ENCODE peak calls at places on chromosomes 4 and X, in ten cellular contexts. C is MCF 10A; V is iPS-NIHi11; K is osteocyte; Y is WERI-Rb-1; P is mammary epithelial cell; I is cerebellum; D is suprapubic skin; R is stimulated activated CD4-positive, alpha-beta T cell treated with anti-CD3 and anti-CD28 coated beads, TNF-alpha, amount 100 ng/mL, for 4 hours; L is A549. X is an unnamed sample.
A peak's percentile ranks its signal among the peaks of the same experiment; 100 is the strongest.

GRCh38 chr4:118351851-118352827 is 664 bp downstream of the PRSS12 start:
- DNase-seq in K (no peak), Y (peak; percentile 82), L (peak; percentile 10), C (peak; percentile 46), D (peak; percentile 80), P (peak; percentile 71), I (no peak), V (peak; percentile 55), R (no peak), X (peak; percentile 75)

GRCh38 chr4:15349426-15349825 is 78.4 kb upstream of the C1QTNF7 start:
- DNase-seq in R (no peak), Y (no peak), K (no peak), D (no peak), P (no peak), I (no peak), C (no peak), V (no peak), L (no peak), X (no peak)

GRCh38 chrX:53190363-53190960 is 34.5 kb downstream of the KDM5C start:
- DNase-seq in K (no peak), V (peak; percentile 39), R (no peak), I (no peak), P (no peak), C (peak; percentile 11), L (no peak), D (no peak), Y (peak; percentile 43), X (no peak)

GRCh38 chr4:45554423-45554822 is 569.4 kb downstream of the GABRG1 start:
- DNase-seq in Y (no peak), D (no peak), I (no peak), L (no peak), R (no peak), P (peak; percentile 11), C (peak; percentile 68), V (no peak), K (no peak), X (no peak)

GRCh38 chrX:87265518-87265917 is 252.1 kb upstream of the KLHL4 start:
- DNase-seq in V (no peak), I (no peak), P (peak; percentile 1), D (no peak), L (peak; percentile 0), C (no peak), Y (no peak), K (no peak), R (no peak), X (no peak)

GRCh38 chr4:145909331-145909730 is 29.3 kb downstream of the ZNF827 start:
- DNase-seq in Y (no peak), V (peak; percentile 81), L (peak; percentile 64), R (no peak), C (peak; percentile 25), I (peak; percentile 32), D (no peak), P (peak; percentile 39), K (no peak), X (peak; percentile 91)

GRCh38 chr4:7138223-7139166 is 53.8 kb upstream of the SORCS2 start:
- DNase-seq in D (no peak), K (no peak), I (no peak), P (no peak), C (no peak), Y (no peak), V (no peak), L (no peak), R (no peak), X (no peak)

GRCh38 chr4:7805533-7806079 is 134.1 kb downstream of the AFAP1 start:
- DNase-seq in I (no peak), Y (no peak), R (no peak), P (peak; percentile 55), V (peak; percentile 35), C (peak; percentile 94), K (peak; percentile 89), D (peak; percentile 77), L (peak; percentile 95), X (peak; percentile 85)

GRCh38 chrX:57267308-57267707 is 19.2 kb upstream of the FAAH2 start:
- DNase-seq in V (no peak), C (no peak), I (no peak), Y (no peak), D (no peak), L (no peak), K (no peak), R (no peak), P (no peak), X (no peak)

GRCh38 chr4:55183926-55184599 is 58.7 kb upstream of the KDR start:
- DNase-seq in Y (no peak), K (no peak), D (no peak), P (peak; percentile 97), V (no peak), R (no peak), I (no peak), L (peak; percentile 53), C (peak; percentile 90), X (no peak)

GRCh38 chr4:111334356-111334755 is 711.5 kb upstream of the PITX2 start:
- DNase-seq in P (no peak), Y (no peak), V (no peak), K (no peak), I (no peak), R (no peak), L (no peak), C (no peak), D (no peak), X (no peak)

GRCh38 chr4:179124957-179125356 is 1682.7 kb upstream of the AGA start:
- DNase-seq in K (no peak), D (no peak), L (no peak), P (no peak), I (no peak), V (no peak), R (no peak), Y (no peak), C (peak; percentile 34), X (no peak)

GRCh38 chrX:102832661-102833060 is 104.4 kb upstream of the RAB40AL start:
- DNase-seq in Y (no peak), V (peak; percentile 2), I (peak; percentile 2), D (no peak), K (no peak), R (no peak), L (peak; percentile 81), P (peak; percentile 53), C (peak; percentile 7), X (no peak)

GRCh38 chr4:152738812-152739211 is 40.7 kb downstream of the TIGD4 start:
- DNase-seq in I (no peak), R (no peak), K (no peak), L (no peak), C (peak; percentile 8), P (peak; percentile 67), D (no peak), V (no peak), Y (no peak), X (no peak)

GRCh38 chrX:3216581-3216980 is 129.9 kb downstream of the MXRA5 start:
- DNase-seq in I (no peak), K (no peak), R (no peak), L (no peak), Y (no peak), C (no peak), D (no peak), P (no peak), V (no peak), X (no peak)

GRCh38 chrX:97685753-97686152 is 802.0 kb downstream of the RPA4 start:
- DNase-seq in K (no peak), D (no peak), L (peak; percentile 39), C (peak; percentile 55), V (no peak), R (no peak), I (no peak), Y (peak; percentile 45), P (peak; percentile 12), X (no peak)

GRCh38 chr4:6562931-6563901 is 11.8 kb upstream of the MAN2B2 start:
- DNase-seq in V (peak; percentile 81), Y (no peak), C (no peak), D (no peak), R (no peak), P (peak; percentile 28), L (no peak), K (no peak), I (no peak), X (no peak)

GRCh38 chr4:10108818-10109783 is 7.5 kb downstream of the WDR1 start:
- DNase-seq in I (no peak), Y (no peak), C (peak; percentile 72), L (no peak), V (no peak), P (peak; percentile 96), R (no peak), D (no peak), K (no peak), X (peak; percentile 55)

GRCh38 chr4:98558366-98558765 is 100.0 kb downstream of the TSPAN5 start:
- DNase-seq in D (no peak), K (no peak), L (no peak), P (no peak), V (no peak), Y (no peak), C (no peak), I (no peak), R (no peak), X (no peak)

GRCh38 chr4:10047967-10048366 is 26.7 kb upstream of the SLC2A9 start:
- DNase-seq in V (no peak), P (no peak), D (no peak), Y (no peak), C (no peak), I (no peak), K (no peak), R (no peak), L (no peak), X (no peak)